ENCODE peak calls at places on chromosomes 7 and 10, in eight cellular contexts. A, I, W, X, S, J, V and K are unnamed samples.

GRCh38 chr7:484365-485101 is 35.1 kb downstream of the PDGFA start:
- DNase-seq in A (no peak), I (no peak), W (no peak), X (no peak), S (no peak), J (no peak), V (peak), K (no peak)

GRCh38 chr10:60646966-60647796 is 131.1 kb upstream of the CDK1 start:
- DNase-seq in A (no peak), I (peak), W (peak), X (peak), S (peak), J (peak), V (no peak), K (no peak)

GRCh38 chr10:69446229-69446628 is 5.0 kb upstream of the TSPAN15 start:
- DNase-seq in A (no peak), I (no peak), W (no peak), X (no peak), S (no peak), J (no peak), V (peak), K (no peak)

GRCh38 chr7:30139836-30140384 is 5.1 kb downstream of the MTURN start:
- DNase-seq in A (no peak), I (no peak), W (no peak), X (no peak), S (no peak), J (no peak), V (no peak), K (no peak)

GRCh38 chr7:38335123-38335489 is 61.7 kb upstream of the TARP start:
- DNase-seq in A (no peak), I (no peak), W (no peak), X (no peak), S (no peak), J (no peak), V (no peak), K (no peak)

GRCh38 chr7:5396542-5396941 is 27.1 kb downstream of the TNRC18 start:
- DNase-seq in A (peak), I (no peak), W (no peak), X (peak), S (peak), J (no peak), V (peak), K (no peak)

GRCh38 chr10:32890444-32890843 is 67.6 kb downstream of the ITGB1 start:
- DNase-seq in A (no peak), I (no peak), W (no peak), X (no peak), S (no peak), J (no peak), V (no peak), K (no peak)

GRCh38 chr7:32477649-32477980 is 12.6 kb downstream of the LSM5 start:
- DNase-seq in A (no peak), I (no peak), W (no peak), X (no peak), S (no peak), J (no peak), V (no peak), K (no peak)

GRCh38 chr10:71711052-71711623 is 8.4 kb downstream of the C10orf105 start:
- DNase-seq in A (no peak), I (no peak), W (no peak), X (no peak), S (peak), J (no peak), V (no peak), K (no peak)

GRCh38 chr7:18570890-18571478 is 75.4 kb downstream of the HDAC9 start:
- DNase-seq in A (no peak), I (peak), W (peak), X (peak), S (peak), J (peak), V (no peak), K (no peak)

GRCh38 chr10:30755474-30755873 is 125.9 kb upstream of the LYZL2 start:
- DNase-seq in A (no peak), I (no peak), W (no peak), X (no peak), S (no peak), J (no peak), V (no peak), K (no peak)

GRCh38 chr7:100490483-100491191 is 6.9 kb downstream of the NYAP1 start:
- DNase-seq in A (no peak), I (no peak), W (no peak), X (no peak), S (no peak), J (no peak), V (no peak), K (no peak)

GRCh38 chr10:122852261-122852660 is 6.6 kb upstream of the CUZD1 start:
- DNase-seq in A (no peak), I (peak), W (peak), X (peak), S (peak), J (no peak), V (no peak), K (no peak)

GRCh38 chr10:72162978-72163377 is 52.8 kb upstream of the ANAPC16 start:
- DNase-seq in A (no peak), I (peak), W (peak), X (peak), S (peak), J (no peak), V (no peak), K (no peak)

GRCh38 chr7:108454674-108455523 is 1.3 kb downstream of the NRCAM start:
- DNase-seq in A (peak), I (peak), W (peak), X (no peak), S (no peak), J (peak), V (no peak), K (peak)

GRCh38 chr7:130356760-130357611 is 12.4 kb downstream of the CPA5 start:
- DNase-seq in A (no peak), I (no peak), W (peak), X (peak), S (peak), J (no peak), V (peak), K (no peak)

GRCh38 chr7:141945356-141945755 is 1.4 kb downstream of the CLEC5A start:
- DNase-seq in A (no peak), I (no peak), W (no peak), X (peak), S (peak), J (no peak), V (no peak), K (no peak)

GRCh38 chr10:101063548-101064414 is 2.0 kb downstream of the KAZALD1 start:
- DNase-seq in A (no peak), I (peak), W (no peak), X (no peak), S (no peak), J (peak), V (no peak), K (no peak)

GRCh38 chr7:522071-522937 is 2.7 kb upstream of the PDGFA start:
- DNase-seq in A (no peak), I (peak), W (peak), X (peak), S (peak), J (no peak), V (no peak), K (no peak)

GRCh38 chr7:116522247-116522646 is 2.6 kb upstream of the CAV1 start:
- DNase-seq in A (no peak), I (peak), W (peak), X (peak), S (peak), J (no peak), V (no peak), K (no peak)

GRCh38 chr7:115009736-115010435 is 88.0 kb downstream of the MDFIC start:
- DNase-seq in A (no peak), I (no peak), W (peak), X (no peak), S (no peak), J (no peak), V (peak), K (no peak)

GRCh38 chr7:39186671-39187070 is 209.0 kb downstream of the POU6F2 start:
- DNase-seq in A (no peak), I (no peak), W (no peak), X (no peak), S (no peak), J (no peak), V (no peak), K (no peak)

GRCh38 chr10:61899045-61899444 is 2.5 kb upstream of the ARID5B start:
- DNase-seq in A (no peak), I (peak), W (peak), X (peak), S (peak), J (no peak), V (no peak), K (no peak)

GRCh38 chr7:122628651-122629411 is 70.1 kb downstream of the RNF133 start:
- DNase-seq in A (no peak), I (no peak), W (peak), X (peak), S (peak), J (no peak), V (no peak), K (no peak)

GRCh38 chr7:25558605-25559004 is 330.3 kb upstream of the NPVF start:
- DNase-seq in A (no peak), I (no peak), W (no peak), X (no peak), S (no peak), J (no peak), V (no peak), K (no peak)

GRCh38 chr7:75565129-75565528 is 73.0 kb downstream of the SPDYE5 start:
- DNase-seq in A (no peak), I (peak), W (peak), X (peak), S (peak), J (no peak), V (no peak), K (no peak)

GRCh38 chr10:98403812-98404504 is 11.0 kb downstream of the PYROXD2 start:
- DNase-seq in A (no peak), I (no peak), W (peak), X (peak), S (no peak), J (no peak), V (no peak), K (no peak)

GRCh38 chr10:30017576-30017975 is 41.8 kb downstream of the JCAD start:
- DNase-seq in A (no peak), I (no peak), W (no peak), X (no peak), S (no peak), J (no peak), V (no peak), K (no peak)

GRCh38 chr7:132161231-132161915 is 414.9 kb downstream of the PLXNA4 start:
- DNase-seq in A (no peak), I (peak), W (peak), X (no peak), S (no peak), J (peak), V (no peak), K (no peak)

GRCh38 chr7:45037876-45038275 is 37.9 kb downstream of the CCM2 start:
- DNase-seq in A (no peak), I (no peak), W (no peak), X (no peak), S (no peak), J (no peak), V (no peak), K (no peak)

GRCh38 chr7:45035909-45036308 is 35.9 kb downstream of the CCM2 start:
- DNase-seq in A (no peak), I (no peak), W (no peak), X (no peak), S (no peak), J (no peak), V (no peak), K (no peak)

GRCh38 chr7:45035371-45035770 is 35.4 kb downstream of the CCM2 start:
- DNase-seq in A (no peak), I (no peak), W (no peak), X (no peak), S (no peak), J (no peak), V (no peak), K (no peak)

GRCh38 chr7:45036801-45037200 is 36.8 kb downstream of the CCM2 start:
- DNase-seq in A (no peak), I (no peak), W (no peak), X (no peak), S (no peak), J (no peak), V (no peak), K (no peak)

GRCh38 chr7:45036317-45036716 is 36.3 kb downstream of the CCM2 start:
- DNase-seq in A (no peak), I (no peak), W (no peak), X (no peak), S (no peak), J (no peak), V (no peak), K (no peak)
- TF ChIP-seq CTCF in A (no peak), I (no peak), W (no peak), X (no peak), S (no peak), J (no peak), V (no peak), K (no peak)

GRCh38 chr10:68047088-68047487 is 28.0 kb downstream of the HERC4 start:
- DNase-seq in A (no peak), I (no peak), W (no peak), X (no peak), S (no peak), J (no peak), V (no peak), K (no peak)
- TF ChIP-seq CTCF in A (no peak), I (no peak), W (no peak), X (no peak), S (no peak), J (no peak), V (no peak), K (no peak)

DNA sequence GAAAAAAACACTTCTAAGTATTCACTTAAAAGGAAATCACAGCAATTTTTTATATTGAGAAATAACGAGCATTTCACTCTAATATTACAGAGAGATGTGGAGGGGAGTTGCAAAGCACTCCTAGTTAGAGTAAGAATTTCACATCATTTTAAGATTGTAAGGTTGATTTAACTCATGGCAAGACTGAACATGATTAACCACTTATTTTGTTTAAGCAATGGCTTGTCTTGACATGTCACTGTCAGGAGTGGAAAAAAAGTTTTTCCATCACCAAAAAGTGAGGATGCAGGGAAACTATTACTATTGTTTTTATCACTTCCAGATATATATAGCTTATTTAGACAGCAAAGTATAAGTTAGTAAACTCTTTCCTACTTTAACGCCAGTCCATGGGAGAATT is 27.1 kb downstream of the CD36 start:
- DNase-seq in A (no peak), I (no peak), W (no peak), X (no peak), S (peak), J (no peak), V (no peak), K (no peak)
- TF ChIP-seq CTCF in A (no peak), I (no peak), W (no peak), X (no peak), S (no peak), J (no peak), V (no peak), K (no peak)

GRCh38 chr10:77837248-77837924 is 89.2 kb downstream of the DLG5 start:
- DNase-seq in A (peak), I (no peak), W (peak), X (peak), S (peak), J (peak), V (peak), K (peak)
- TF ChIP-seq CTCF in A (no peak), I (no peak), W (no peak), X (peak), S (no peak), J (peak), V (no peak), K (no peak)

DNA sequence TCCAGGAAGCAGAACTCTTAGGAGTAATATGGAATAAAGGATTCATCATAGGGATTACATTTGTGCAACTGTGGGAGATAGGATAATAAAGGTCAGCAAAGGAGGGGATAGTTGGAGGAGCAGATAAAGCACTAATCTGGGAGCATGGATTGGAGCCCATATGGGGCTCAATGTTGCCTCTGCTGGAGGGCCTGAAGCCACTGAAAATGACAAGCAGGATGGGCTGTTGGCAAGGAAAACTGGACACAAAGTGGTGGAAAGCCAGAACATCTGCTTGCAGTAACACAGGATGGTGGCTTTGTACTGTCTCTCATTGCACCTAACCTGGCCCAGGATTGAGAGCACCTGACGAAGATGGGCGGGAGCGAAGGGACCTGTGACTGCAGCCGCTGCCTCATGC is 15.0 kb upstream of the COMMD3 start:
- DNase-seq in A (no peak), I (no peak), W (no peak), X (no peak), S (no peak), J (no peak), V (no peak), K (no peak)
- TF ChIP-seq CTCF in A (no peak), I (no peak), W (no peak), X (no peak), S (no peak), J (peak), V (no peak), K (no peak)

GRCh38 chr10:129442866-129443265 is 24.2 kb upstream of the MGMT start:
- DNase-seq in A (peak), I (no peak), W (no peak), X (no peak), S (peak), J (no peak), V (no peak), K (no peak)
- TF ChIP-seq CTCF in A (no peak), I (no peak), W (no peak), X (no peak), S (no peak), J (no peak), V (no peak), K (no peak)

DNA sequence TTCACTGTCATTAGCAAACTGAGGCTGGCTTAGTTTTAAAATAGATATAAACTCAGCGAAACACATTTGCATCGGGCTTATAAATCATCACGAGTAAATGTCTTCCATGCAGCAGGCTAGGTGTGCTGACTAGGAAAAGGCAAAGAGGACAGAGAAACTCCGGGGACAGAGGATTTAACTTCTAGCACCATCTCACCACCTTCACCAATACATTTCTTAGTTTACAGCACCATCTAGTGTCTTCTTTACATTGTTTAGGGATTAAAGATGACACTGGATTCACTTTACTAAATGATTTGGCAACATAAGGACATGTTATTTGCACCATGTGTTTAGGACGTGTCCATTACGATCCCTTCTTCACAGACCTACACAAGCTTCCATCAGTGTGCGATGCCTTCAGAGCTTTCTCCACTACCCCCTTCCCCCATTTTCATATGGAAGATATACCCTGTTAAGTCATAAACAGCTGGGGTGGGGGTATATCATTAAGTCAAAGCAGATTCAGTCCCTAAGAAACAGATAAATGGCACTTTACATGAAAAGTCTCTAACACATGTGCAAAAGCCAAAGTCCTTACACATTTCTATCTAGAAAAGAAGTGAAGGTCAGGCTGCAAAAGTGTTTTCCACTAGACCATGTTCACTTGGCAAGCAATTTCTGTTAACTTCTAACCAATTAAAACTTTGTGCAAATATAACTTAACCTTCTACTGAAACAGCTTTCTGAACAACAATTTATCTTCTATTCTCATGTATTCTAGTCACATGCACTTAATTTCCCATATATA is 103.3 kb downstream of the GRB10 start:
- DNase-seq in A (no peak), I (peak), W (peak), X (peak), S (peak), J (no peak), V (no peak), K (no peak)
- TF ChIP-seq CTCF in A (peak), I (no peak), W (peak), X (peak), S (peak), J (peak), V (peak), K (no peak)

GRCh38 chr7:151402029-151402835 is 7.6 kb downstream of the WDR86 start:
- DNase-seq in A (no peak), I (no peak), W (no peak), X (no peak), S (no peak), J (no peak), V (peak), K (no peak)
- TF ChIP-seq CTCF in A (no peak), I (no peak), W (no peak), X (no peak), S (no peak), J (no peak), V (no peak), K (no peak)

DNA sequence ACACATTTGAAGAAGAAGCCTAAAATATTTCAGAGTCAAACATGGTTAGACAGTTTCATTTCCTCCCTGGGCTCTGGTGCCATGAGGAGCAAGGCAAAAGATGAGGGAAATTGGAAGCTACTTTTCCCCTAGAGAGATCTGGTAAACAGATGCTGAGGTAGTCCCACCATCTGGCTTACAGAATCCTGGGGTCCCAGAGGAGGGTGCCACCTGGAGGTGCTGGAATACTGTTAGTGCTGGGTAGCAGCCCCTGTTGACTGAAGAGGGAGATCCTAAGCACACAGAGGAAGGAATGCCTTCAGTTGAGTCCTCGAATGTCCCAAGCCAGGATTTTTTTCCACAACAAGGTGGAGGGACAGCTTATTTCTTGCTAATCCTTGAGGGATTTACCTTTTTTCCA is 160.1 kb downstream of the FZD1 start:
- DNase-seq in A (no peak), I (peak), W (no peak), X (no peak), S (no peak), J (no peak), V (no peak), K (peak)
- TF ChIP-seq CTCF in A (no peak), I (no peak), W (no peak), X (no peak), S (no peak), J (no peak), V (no peak), K (no peak)

DNA sequence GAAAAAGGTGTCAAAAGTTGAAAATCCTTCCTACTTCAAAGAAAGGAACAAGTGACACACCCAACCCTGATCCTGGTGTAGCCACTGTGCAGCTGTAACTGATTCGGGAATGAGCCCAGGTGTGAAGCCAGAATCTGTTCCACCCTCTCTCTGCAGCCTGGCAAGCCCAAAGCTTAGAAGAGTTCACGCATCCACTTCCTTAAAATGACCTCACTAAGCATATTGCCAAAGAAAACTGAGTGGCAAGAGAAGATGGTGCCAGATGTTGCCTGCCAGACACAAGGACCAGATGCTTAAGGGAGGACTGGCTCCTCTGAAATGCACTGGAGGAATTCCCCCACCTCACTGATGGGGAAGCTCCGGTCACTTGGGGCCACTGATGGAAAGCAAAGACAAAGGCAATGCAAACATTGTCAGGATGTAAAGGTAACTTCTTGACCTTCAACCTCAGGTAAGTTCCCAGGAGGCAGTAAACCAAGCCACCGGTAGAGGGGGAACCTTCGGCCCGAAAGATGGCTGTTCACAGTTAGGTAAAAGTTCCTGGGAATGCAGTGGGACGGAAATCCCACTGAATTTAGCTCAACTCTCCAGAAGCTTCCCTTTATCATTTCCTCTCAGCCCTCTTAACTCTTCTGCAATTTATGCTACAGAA is 554.9 kb downstream of the KCNMA1 start:
- DNase-seq in A (no peak), I (no peak), W (no peak), X (no peak), S (no peak), J (no peak), V (no peak), K (no peak)
- TF ChIP-seq CTCF in A (no peak), I (no peak), W (no peak), X (no peak), S (peak), J (no peak), V (no peak), K (peak)